ENCODE peak calls at places on chromosome 14, in seven cellular contexts. Y is GM23248, E is left lung, F is breast epithelium, Z is OCI-LY7, M is suprapubic skin, S is fibroblast of lung. J is an unnamed sample. For H3K4me1 and H3K9me3, the result is how much of the 10 kb centered on the place peaks cover.

GRCh38 chr14:103819503-103820307 is 27.7 kb downstream of the PPP1R13B start:
- DNase-seq in Z (no peak), M (peak), S (peak), Y (peak), F (no peak), E (peak), J (no peak)

GRCh38 chr14:103311171-103311997 is 22.7 kb upstream of the EIF5 start:
- DNase-seq in M (no peak), Z (no peak), F (no peak), S (no peak), E (peak), Y (no peak), J (no peak)

GRCh38 chr14:78181270-78181669 is 11.1 kb downstream of the NRXN3 start:
- DNase-seq in E (no peak), M (no peak), Z (no peak), F (no peak), Y (no peak), S (no peak), J (no peak)

GRCh38 chr14:65791551-65791981 is 379.0 kb downstream of the FUT8 start:
- DNase-seq in F (no peak), E (no peak), Y (peak), M (no peak), S (peak), Z (no peak), J (peak)

GRCh38 chr14:23829736-23830474 is 123.7 kb upstream of the DHRS4 start:
- DNase-seq in F (no peak), Z (no peak), E (no peak), M (no peak), S (peak), Y (peak), J (no peak)

GRCh38 chr14:60655898-60656754 is 6.8 kb upstream of the SIX1 start:
- DNase-seq in E (no peak), Z (no peak), M (no peak), S (peak), Y (no peak), F (no peak), J (no peak)

GRCh38 chr14:58978336-58978735 is 210.1 kb upstream of the DAAM1 start:
- DNase-seq in E (no peak), Z (no peak), S (peak), Y (no peak), M (no peak), F (no peak), J (no peak)

GRCh38 chr14:57480044-57480443 is 13.6 kb downstream of the CCDC198 start:
- DNase-seq in S (peak), F (no peak), M (no peak), Z (peak), Y (peak), E (no peak), J (no peak)

GRCh38 chr14:93977790-93978581 is 1.6 kb upstream of the ASB2 start:
- DNase-seq in E (no peak), M (no peak), S (peak), Z (peak), Y (no peak), F (no peak), J (peak)

GRCh38 chr14:64891839-64892375 is 12.2 kb upstream of the SPTB start:
- DNase-seq in M (no peak), E (no peak), S (peak), Z (peak), F (no peak), Y (peak), J (peak)

GRCh38 chr14:60488175-60488574 is 2.3 kb upstream of the C14orf39 start:
- DNase-seq in Z (no peak), F (no peak), Y (no peak), M (no peak), S (no peak), E (no peak), J (no peak)

GRCh38 chr14:77141592-77142288 is at the start of gene ZDHHC22:
- DNase-seq in S (no peak), Y (no peak), M (no peak), E (no peak), Z (no peak), F (no peak), J (no peak)

GRCh38 chr14:36880276-36880675 is 218.6 kb downstream of the PAX9 start:
- DNase-seq in F (no peak), Z (no peak), E (no peak), M (no peak), S (no peak), Y (no peak), J (no peak)

GRCh38 chr14:68727315-68728078 is 65.4 kb downstream of the ZFP36L1 start:
- DNase-seq in M (peak), Z (no peak), F (no peak), E (no peak), Y (no peak), S (no peak), J (no peak)

GRCh38 chr14:50061664-50062437 is 54.5 kb downstream of the VCPKMT start:
- DNase-seq in F (no peak), M (no peak), Y (peak), Z (peak), S (peak), E (no peak), J (peak)

GRCh38 chr14:90091393-90091792 is 29.6 kb downstream of the KCNK13 start:
- DNase-seq in Y (peak), S (peak), E (no peak), M (no peak), F (no peak), Z (no peak), J (no peak)

GRCh38 chr14:68676511-68676943 is 116.3 kb downstream of the ZFP36L1 start:
- DNase-seq in Y (no peak), M (no peak), E (no peak), F (peak), S (no peak), Z (peak), J (no peak)

GRCh38 chr14:53355581-53356112 is 202.5 kb upstream of the DDHD1 start:
- DNase-seq in M (no peak), E (no peak), S (peak), Y (peak), Z (no peak), F (no peak), J (no peak)

GRCh38 chr14:21405097-21405496 is 21.3 kb upstream of the SUPT16H start:
- DNase-seq in S (no peak), F (no peak), Y (peak), E (no peak), Z (no peak), M (no peak), J (no peak)

GRCh38 chr14:65373671-65374039 is 38.9 kb upstream of the FUT8 start:
- DNase-seq in Z (no peak), M (no peak), Y (peak), E (no peak), F (no peak), S (no peak), J (no peak)

GRCh38 chr14:37452323-37452722 is 142.7 kb downstream of the FOXA1 start:
- DNase-seq in S (peak), M (no peak), Y (no peak), Z (no peak), E (no peak), F (no peak), J (no peak)

GRCh38 chr14:71855399-71856036 is 76.7 kb upstream of the RGS6 start:
- DNase-seq in Y (peak), S (peak), M (no peak), E (peak), F (no peak), Z (peak), J (no peak)

GRCh38 chr14:37429618-37430017 is 165.4 kb downstream of the FOXA1 start:
- DNase-seq in F (no peak), E (no peak), M (no peak), Z (no peak), S (no peak), Y (no peak), J (no peak)

GRCh38 chr14:106185837-106186233 is 659.5 kb downstream of the TMEM121 start:
- DNase-seq in F (no peak), Y (no peak), S (no peak), M (no peak), Z (peak), E (no peak), J (peak)

GRCh38 chr14:78701246-78701645 is 531.1 kb downstream of the NRXN3 start:
- DNase-seq in F (no peak), S (peak), Y (peak), M (no peak), Z (no peak), E (no peak), J (no peak)

GRCh38 chr14:102264775-102265174 is 40.2 kb downstream of the MOK start:
- DNase-seq in M (no peak), E (no peak), Y (no peak), F (no peak), S (no peak), Z (no peak), J (no peak)

GRCh38 chr14:21933681-21934080 is 260.1 kb upstream of the OR4E1 start:
- DNase-seq in E (no peak), Y (no peak), S (no peak), M (no peak), Z (peak), F (no peak), J (no peak)

GRCh38 chr14:64210211-64210610 is 84.0 kb downstream of the ESR2 start:
- DNase-seq in Y (no peak), E (no peak), S (no peak), M (no peak), F (no peak), Z (no peak), J (no peak)

GRCh38 chr14:60968671-60969070 is 12.2 kb downstream of the TRMT5 start:
- DNase-seq in M (no peak), S (no peak), Z (no peak), E (no peak), F (no peak), Y (no peak), J (no peak)

GRCh38 chr14:93729993-93730392 is 58.3 kb downstream of the PRIMA1 start:
- DNase-seq in E (no peak), S (no peak), Y (no peak), Z (no peak), F (no peak), M (no peak), J (no peak)

GRCh38 chr14:74459289-74459946 is 33.4 kb upstream of the SYNDIG1L start:
- DNase-seq in S (peak), F (no peak), E (no peak), Z (peak), M (no peak), Y (peak), J (no peak)

GRCh38 chr14:65637780-65638179 is 225.2 kb downstream of the FUT8 start:
- DNase-seq in S (peak), F (no peak), Y (peak), M (no peak), Z (peak), E (no peak), J (peak)

GRCh38 chr14:104972301-104973211 is 5.6 kb downstream of the AHNAK2 start:
- DNase-seq in E (peak), F (peak), M (peak), Z (no peak), S (peak), Y (peak), J (no peak)

GRCh38 chr14:104974665-104975390 is 3.3 kb downstream of the AHNAK2 start:
- DNase-seq in Z (no peak), E (no peak), F (no peak), Y (no peak), S (no peak), M (peak), J (no peak)

GRCh38 chr14:104974146-104974541 is 4.0 kb downstream of the AHNAK2 start:
- DNase-seq in E (no peak), Y (no peak), F (no peak), S (no peak), M (no peak), Z (no peak), J (no peak)

GRCh38 chr14:104971447-104972240 is 6.5 kb downstream of the AHNAK2 start:
- DNase-seq in Y (no peak), S (no peak), Z (no peak), M (no peak), F (no peak), E (no peak), J (no peak)

GRCh38 chr14:104973215-104974145 is 4.7 kb downstream of the AHNAK2 start:
- DNase-seq in E (peak), Z (no peak), M (peak), Y (peak), S (peak), F (peak), J (no peak)
- H3K27ac ChIP-seq in E (peak), Z (no peak), M (peak), Y (peak), S (peak), F (peak), J (no peak)

DNA sequence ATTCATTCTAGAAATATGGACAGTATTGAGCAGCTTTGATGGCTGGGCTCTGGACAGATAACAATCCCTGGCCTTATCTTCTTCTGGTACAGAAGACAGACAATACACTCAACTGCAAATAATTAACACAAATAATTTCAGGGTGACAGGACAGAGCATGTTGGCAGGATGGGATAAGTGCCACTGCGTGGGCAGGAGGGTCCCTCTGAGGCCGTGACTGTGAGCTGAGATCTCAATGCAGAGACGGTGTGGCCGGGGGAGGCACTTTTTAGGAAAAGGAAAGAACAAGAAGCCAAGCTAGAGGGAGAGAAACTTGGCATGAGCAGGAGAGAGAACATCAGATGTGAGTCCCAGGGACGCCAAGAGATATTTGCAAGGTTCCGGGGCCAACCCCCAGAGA is 8.1 kb downstream of the SYNE3 start:
- DNase-seq in Y (no peak), Z (no peak), S (no peak), E (peak), F (no peak), M (peak), J (no peak)
- H3K4me1 ChIP-seq in Y (under half), Z (under half), S (under half), E (half or more), F (under half), M (half or more), J (half or more)

GRCh38 chr14:40733206-40733605 is 873.5 kb upstream of the LRFN5 start:
- DNase-seq in E (no peak), F (no peak), S (no peak), M (no peak), Y (no peak), Z (no peak), J (no peak)
- H3K9me3 ChIP-seq in E (under half), F (under half), S (under half), M (under half), Y (under half), Z (under half), J (under half)

GRCh38 chr14:54724772-54725325 is 157.9 kb downstream of the SAMD4A start:
- DNase-seq in F (no peak), M (no peak), Y (no peak), S (no peak), Z (no peak), E (no peak), J (no peak)

GRCh38 chr14:54730156-54730961 is 163.4 kb downstream of the SAMD4A start:
- DNase-seq in S (peak), Y (peak), F (no peak), M (no peak), Z (peak), E (no peak), J (no peak)

GRCh38 chr14:54725998-54726397 is 159.1 kb downstream of the SAMD4A start:
- DNase-seq in S (no peak), M (no peak), Y (no peak), F (no peak), E (no peak), Z (no peak), J (no peak)

GRCh38 chr14:54727929-54728328 is 161.0 kb downstream of the SAMD4A start:
- DNase-seq in M (peak), Z (no peak), Y (peak), E (no peak), F (no peak), S (no peak), J (no peak)

DNA sequence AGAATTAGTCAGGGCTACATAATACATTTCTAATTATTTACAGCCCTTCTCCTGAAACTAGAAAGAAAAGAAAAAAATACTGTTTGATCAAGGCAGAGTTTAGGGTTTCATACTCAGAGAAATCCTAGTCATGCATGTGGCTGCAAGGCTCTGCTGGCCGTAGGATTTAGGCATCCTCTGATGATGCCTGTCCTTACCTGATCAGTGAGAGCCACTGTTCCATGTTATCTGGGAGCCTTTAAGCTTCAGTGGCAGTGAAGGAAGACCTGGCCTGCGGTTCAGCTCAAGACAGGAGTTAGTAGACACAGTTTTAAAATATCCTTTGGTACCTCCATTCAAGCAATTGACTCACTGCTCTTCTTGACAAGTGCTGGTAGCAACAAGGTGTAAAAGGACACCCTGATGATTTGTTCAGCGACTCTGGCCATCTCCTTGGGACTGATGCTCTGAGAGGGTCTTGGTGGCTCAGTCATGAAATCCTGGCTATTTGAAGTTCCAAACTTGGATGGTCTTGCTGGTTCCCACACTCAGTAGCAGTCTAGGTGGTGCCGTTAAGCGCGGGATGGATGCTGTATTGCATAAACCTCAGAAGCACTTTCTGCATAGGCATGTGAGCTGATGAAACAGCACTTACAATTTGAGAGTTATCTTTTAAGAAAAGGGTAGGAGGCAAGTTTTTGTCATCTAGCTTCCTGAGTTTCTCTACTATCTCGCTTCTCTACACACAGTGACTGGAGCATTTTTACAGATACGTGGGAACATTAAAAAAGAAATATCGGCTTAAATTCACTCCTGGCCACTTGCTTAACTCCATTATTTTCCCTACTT is 162.0 kb downstream of the SAMD4A start:
- DNase-seq in M (no peak), Z (no peak), E (no peak), F (no peak), Y (peak), S (no peak), J (no peak)
- H3K27ac ChIP-seq in M (peak), Z (no peak), E (no peak), F (no peak), Y (peak), S (peak), J (no peak)

GRCh38 chr14:24859559-24859958 is 190.4 kb downstream of the STXBP6 start:
- DNase-seq in Z (no peak), S (peak), M (no peak), Y (no peak), F (no peak), E (no peak), J (no peak)

GRCh38 chr14:24858052-24858451 is 191.9 kb downstream of the STXBP6 start:
- DNase-seq in Y (no peak), E (no peak), F (no peak), Z (no peak), M (no peak), S (no peak), J (no peak)

GRCh38 chr14:24863933-24864708 is 185.8 kb downstream of the STXBP6 start:
- DNase-seq in S (no peak), Z (no peak), Y (no peak), E (no peak), M (no peak), F (no peak), J (no peak)

GRCh38 chr14:24858684-24859083 is 191.3 kb downstream of the STXBP6 start:
- DNase-seq in S (no peak), Z (no peak), M (no peak), E (no peak), F (no peak), Y (no peak), J (no peak)

GRCh38 chr14:24861083-24861630 is 188.8 kb downstream of the STXBP6 start:
- DNase-seq in S (peak), E (no peak), F (peak), M (no peak), Z (no peak), Y (peak), J (no peak)
- H3K4me1 ChIP-seq in S (under half), E (under half), F (under half), M (under half), Z (under half), Y (under half), J (under half)

GRCh38 chr14:38527502-38527878 is 271.6 kb upstream of the CLEC14A start:
- DNase-seq in M (no peak), Z (no peak), E (no peak), S (no peak), F (no peak), Y (no peak), J (no peak)
- H3K9me3 ChIP-seq in M (under half), Z (under half), E (under half), S (under half), F (under half), Y (under half), J (under half)

DNA sequence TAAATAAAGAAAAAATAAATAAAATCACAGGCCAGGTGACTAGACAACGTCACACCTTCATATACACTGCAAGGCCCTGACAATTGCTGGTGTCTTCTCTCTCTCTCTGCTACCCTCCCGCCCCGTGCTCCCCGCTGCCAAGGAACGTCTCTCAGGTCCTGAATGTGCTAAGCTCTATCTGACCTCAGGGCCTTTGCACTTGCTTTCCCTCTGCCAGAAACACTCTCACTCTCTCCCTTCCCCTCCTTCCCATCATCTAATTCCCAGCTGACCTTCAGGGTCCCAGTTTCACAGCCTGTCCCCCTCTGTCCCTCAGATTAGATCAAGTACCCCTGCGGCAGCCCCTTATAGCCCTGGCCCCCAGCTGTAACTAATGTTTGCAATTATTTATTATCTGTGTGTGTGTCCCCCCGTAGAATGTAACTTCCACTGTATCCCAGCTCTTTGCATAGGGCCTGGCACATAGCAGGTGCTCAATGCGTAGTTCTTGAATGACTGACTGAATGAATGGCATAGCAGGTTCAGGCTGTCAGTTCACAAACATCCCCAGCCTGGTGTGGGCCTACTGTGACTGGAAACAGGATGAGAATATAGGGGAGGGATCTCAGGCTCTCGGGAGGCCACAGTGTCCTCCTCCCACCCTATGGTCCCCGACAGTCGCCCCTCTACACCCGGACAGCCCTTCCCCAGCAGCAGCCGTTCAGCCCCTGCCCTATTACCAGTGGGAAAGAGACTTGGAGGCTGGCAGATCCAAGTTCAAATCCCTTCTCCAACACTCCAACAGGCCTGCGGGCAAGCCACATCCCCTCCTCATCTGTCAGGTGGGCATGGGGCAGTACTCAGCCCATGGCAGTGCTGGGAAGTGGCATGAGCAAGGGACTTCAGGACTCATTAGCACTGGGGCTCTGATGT is 6.6 kb downstream of the BEGAIN start:
- DNase-seq in Y (no peak), F (no peak), S (no peak), Z (no peak), M (peak), E (peak), J (no peak)
- H3K27ac ChIP-seq in Y (no peak), F (no peak), S (no peak), Z (no peak), M (no peak), E (no peak), J (no peak)